ENCODE peak calls at places on chromosomes 7 and 10, in ten cellular contexts. G is lower lobe of right lung, R is neural crest cell, E is cardiac muscle cell, V is astrocyte, F is endodermal cell, S is AG09309, A is pancreas, C is mesothelial cell of epicardium, W is Peyer's patch. Z is an unnamed sample.

GRCh38 chr10:74500806-74501205 is 325.6 kb upstream of the KAT6B start:
- DNase-seq in G (no peak), F (no peak), W (no peak), V (peak), A (no peak), C (no peak), E (peak), S (peak), R (no peak), Z (no peak)

GRCh38 chr7:106841896-106842390 is 23.1 kb upstream of the PIK3CG start:
- DNase-seq in W (no peak), R (no peak), A (no peak), G (no peak), F (peak), E (no peak), C (no peak), S (no peak), V (no peak), Z (no peak)

GRCh38 chr7:101739757-101740398 is 77.5 kb upstream of the CUX1 start:
- DNase-seq in C (no peak), V (no peak), G (no peak), S (no peak), R (no peak), E (no peak), F (no peak), A (peak), W (no peak), Z (no peak)

GRCh38 chr10:118118751-118119150 is 72.0 kb upstream of the RAB11FIP2 start:
- DNase-seq in V (no peak), S (no peak), E (no peak), W (no peak), A (no peak), C (no peak), F (no peak), G (no peak), R (no peak), Z (no peak)

GRCh38 chr7:33100770-33101169 is 8.4 kb downstream of the RP9 start:
- DNase-seq in V (no peak), R (no peak), W (no peak), C (no peak), E (no peak), F (no peak), A (no peak), S (no peak), G (no peak), Z (no peak)

GRCh38 chr10:133289761-133290160 is 13.1 kb upstream of the ADAM8 start:
- DNase-seq in S (no peak), A (no peak), E (no peak), G (no peak), V (no peak), W (no peak), C (no peak), R (no peak), F (no peak), Z (no peak)

GRCh38 chr10:49109669-49110335 is 5.5 kb downstream of the VSTM4 start:
- DNase-seq in S (peak), A (no peak), V (peak), W (no peak), G (peak), R (no peak), C (peak), E (peak), F (peak), Z (no peak)

GRCh38 chr10:109914966-109915365 is 8.3 kb downstream of the XPNPEP1 start:
- DNase-seq in E (peak), R (no peak), S (peak), G (no peak), F (no peak), A (no peak), C (no peak), W (no peak), V (peak), Z (peak)

GRCh38 chr10:1957057-1957456 is 219.7 kb upstream of the ADARB2 start:
- DNase-seq in A (no peak), G (no peak), E (no peak), C (no peak), V (no peak), R (no peak), W (no peak), S (no peak), F (no peak), Z (peak)

GRCh38 chr7:74449809-74450397 is 3.8 kb upstream of the GTF2IRD1 start:
- DNase-seq in V (no peak), E (peak), C (no peak), R (peak), W (no peak), S (no peak), G (no peak), A (no peak), F (peak), Z (peak)

GRCh38 chr10:50409965-50410811 is 158.9 kb upstream of the ASAH2 start:
- DNase-seq in S (no peak), A (no peak), G (no peak), W (no peak), V (peak), C (no peak), R (no peak), F (no peak), E (no peak), Z (no peak)

GRCh38 chr10:116886772-116887171 is 37.5 kb downstream of the ENO4 start:
- DNase-seq in A (no peak), F (peak), R (no peak), G (no peak), C (no peak), E (no peak), S (no peak), W (no peak), V (no peak), Z (no peak)

GRCh38 chr7:100688593-100688860 is 5.5 kb downstream of the GIGYF1 start:
- DNase-seq in V (no peak), A (no peak), G (no peak), W (peak), F (no peak), S (no peak), E (no peak), C (no peak), R (no peak), Z (no peak)

GRCh38 chr7:96508371-96508770 is 186.5 kb upstream of the SLC25A13 start:
- DNase-seq in W (no peak), G (no peak), S (no peak), C (no peak), E (peak), A (no peak), R (no peak), V (no peak), F (no peak), Z (no peak)

GRCh38 chr7:70833726-70834125 is 298.2 kb upstream of the GALNT17 start:
- DNase-seq in E (peak), S (no peak), R (no peak), C (no peak), W (no peak), F (no peak), V (peak), G (no peak), A (no peak), Z (no peak)

GRCh38 chr10:92753865-92754264 is 64.1 kb downstream of the HHEX start:
- DNase-seq in E (no peak), V (no peak), A (no peak), S (no peak), C (no peak), G (no peak), R (no peak), F (no peak), W (no peak), Z (no peak)

GRCh38 chr7:93910076-93910994 is 4.0 kb downstream of the GNGT1 start:
- DNase-seq in A (no peak), V (peak), W (no peak), R (no peak), G (no peak), S (no peak), C (no peak), E (peak), F (no peak), Z (no peak)

GRCh38 chr7:5546626-5547025 is 123.0 kb upstream of the TNRC18 start:
- DNase-seq in E (no peak), G (no peak), V (no peak), F (peak), S (no peak), C (no peak), W (no peak), A (peak), R (no peak), Z (no peak)

GRCh38 chr10:62099299-62099698 is 169.3 kb downstream of the RTKN2 start:
- DNase-seq in V (no peak), E (no peak), S (no peak), F (no peak), W (no peak), G (no peak), A (no peak), R (no peak), C (no peak), Z (no peak)

GRCh38 chr7:151735854-151736402 is 141.0 kb downstream of the PRKAG2 start:
- DNase-seq in C (no peak), R (no peak), W (no peak), G (no peak), A (no peak), E (no peak), F (no peak), V (no peak), S (no peak), Z (no peak)

GRCh38 chr10:49609283-49610014 is 661 bp upstream of the SLC18A3 start:
- DNase-seq in W (peak), F (peak), R (peak), G (no peak), C (no peak), S (no peak), A (no peak), E (no peak), V (no peak), Z (no peak)

GRCh38 chr10:97411411-97411810 is 10.3 kb upstream of the RRP12 start:
- DNase-seq in C (no peak), G (no peak), F (no peak), A (no peak), E (peak), R (no peak), W (no peak), S (no peak), V (peak), Z (no peak)

GRCh38 chr10:56349611-56350010 is 11.4 kb downstream of the ZWINT start:
- DNase-seq in V (no peak), A (no peak), W (no peak), F (no peak), G (no peak), C (no peak), E (no peak), S (no peak), R (no peak), Z (no peak)
- TF ChIP-seq CTCF in V (no peak), A (no peak), W (no peak), F (peak), G (no peak), C (no peak), E (no peak), S (no peak), R (peak), Z (no peak)

GRCh38 chr7:11428877-11429617 is 403.0 kb downstream of the THSD7A start:
- DNase-seq in W (no peak), C (no peak), A (no peak), R (no peak), G (no peak), S (no peak), V (no peak), E (no peak), F (peak), Z (no peak)

GRCh38 chr7:11427686-11428273 is 404.2 kb downstream of the THSD7A start:
- DNase-seq in C (no peak), F (no peak), G (no peak), R (no peak), S (peak), W (no peak), V (peak), A (no peak), E (peak), Z (peak)

GRCh38 chr7:11424006-11424405 is 408.0 kb downstream of the THSD7A start:
- DNase-seq in C (no peak), E (no peak), R (no peak), F (no peak), A (no peak), W (no peak), S (no peak), V (no peak), G (no peak), Z (no peak)
- TF ChIP-seq CTCF in C (no peak), E (no peak), R (no peak), F (no peak), A (no peak), W (no peak), S (no peak), V (no peak), G (no peak), Z (no peak)

DNA sequence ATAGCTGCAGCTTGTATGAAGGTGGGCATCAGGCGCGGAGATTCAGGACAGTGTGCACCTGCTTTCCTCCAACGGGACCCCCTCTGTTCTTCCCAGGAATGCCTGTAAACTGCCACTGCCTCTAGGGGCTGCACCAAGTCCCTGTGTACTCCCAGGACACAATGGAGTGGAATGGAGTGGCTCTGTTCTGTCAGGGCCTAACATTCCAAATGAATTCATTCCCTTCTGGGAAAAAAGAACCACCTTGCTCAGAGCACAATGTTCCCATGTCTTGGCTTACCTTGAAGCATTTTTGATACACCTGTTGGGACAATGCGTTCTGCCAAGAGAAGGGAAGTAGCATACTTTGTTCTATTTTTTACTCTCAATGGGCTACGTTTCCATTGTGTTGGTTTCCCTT is 339.4 kb downstream of the FRMD4A start:
- DNase-seq in F (no peak), G (no peak), A (no peak), R (no peak), V (no peak), C (no peak), E (no peak), W (no peak), S (no peak), Z (no peak)
- TF ChIP-seq CTCF in F (peak), G (no peak), A (no peak), R (no peak), V (no peak), C (no peak), E (no peak), W (no peak), S (peak), Z (no peak)

DNA sequence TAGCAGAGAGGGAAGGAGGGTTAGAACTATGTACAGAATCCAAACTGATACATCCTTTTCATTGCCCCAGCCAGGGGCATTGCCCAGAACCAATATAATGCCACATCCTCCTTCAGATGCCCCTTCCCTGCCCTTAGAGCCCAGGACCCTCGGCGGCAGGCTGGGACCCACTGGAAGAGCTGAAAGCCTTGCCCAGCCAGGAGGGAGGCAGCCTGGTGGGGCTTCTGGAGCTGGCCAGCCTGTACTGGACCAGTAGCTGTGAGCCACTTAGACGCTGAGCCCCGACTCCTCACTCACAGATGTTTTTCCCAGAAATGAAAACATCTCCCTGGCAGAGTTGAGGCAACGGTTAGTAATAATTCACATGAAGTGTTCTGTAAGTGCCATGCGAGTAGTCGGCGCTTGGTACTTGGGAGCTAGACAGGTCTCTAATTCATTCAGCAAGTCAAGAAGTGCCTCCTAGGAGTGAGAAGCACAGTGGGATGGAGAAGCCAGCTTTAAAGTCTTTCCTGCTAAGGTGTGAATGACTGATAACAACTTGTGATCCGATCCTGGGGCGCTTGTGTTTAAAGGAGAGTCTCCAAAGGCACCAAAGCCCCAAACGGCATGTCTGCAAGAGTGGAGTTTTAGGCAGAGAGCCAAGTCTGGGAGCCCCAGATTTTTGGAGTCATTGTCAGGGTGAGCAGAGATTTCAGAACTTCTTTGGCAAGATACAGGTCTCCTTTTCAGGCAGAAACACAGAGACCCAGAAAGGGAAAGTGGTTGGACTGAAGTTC is 9.8 kb downstream of the VSIR start:
- DNase-seq in V (no peak), S (no peak), G (no peak), C (no peak), R (no peak), A (no peak), E (no peak), W (no peak), F (no peak), Z (no peak)
- TF ChIP-seq CTCF in V (no peak), S (no peak), G (no peak), C (no peak), R (no peak), A (no peak), E (no peak), W (no peak), F (no peak), Z (no peak)

DNA sequence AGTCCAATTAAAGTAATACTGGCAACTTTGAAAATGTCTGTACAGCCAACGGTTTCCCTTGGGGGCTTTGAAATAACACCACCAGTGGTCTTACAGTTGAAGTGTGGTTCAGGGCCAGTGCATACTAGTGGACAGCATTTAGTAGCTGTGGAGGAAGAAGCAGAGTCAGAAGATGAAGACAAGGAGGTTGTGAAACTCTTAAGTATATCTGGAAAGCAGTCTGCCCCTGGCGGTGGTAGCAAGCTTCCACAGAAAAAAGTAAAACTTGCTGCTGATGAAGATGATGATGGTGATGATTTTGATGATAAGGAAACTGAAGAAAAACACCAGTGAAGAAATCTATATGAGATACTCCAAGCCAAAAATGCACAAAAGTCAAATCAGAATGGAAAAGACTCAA is 72.2 kb downstream of the ZNF783 start:
- DNase-seq in E (no peak), C (no peak), W (no peak), F (no peak), V (no peak), G (no peak), S (no peak), A (no peak), R (no peak), Z (no peak)
- TF ChIP-seq CTCF in E (no peak), C (no peak), W (no peak), F (peak), V (no peak), G (no peak), S (peak), A (no peak), R (no peak), Z (no peak)

GRCh38 chr10:47113907-47114500 is 186.0 kb upstream of the GDF10 start:
- DNase-seq in V (no peak), F (peak), C (no peak), S (no peak), A (no peak), W (no peak), G (no peak), R (no peak), E (no peak), Z (no peak)

GRCh38 chr10:47115322-47115721 is 184.7 kb upstream of the GDF10 start:
- DNase-seq in E (no peak), R (no peak), F (peak), W (no peak), G (no peak), S (no peak), C (no peak), V (no peak), A (no peak), Z (no peak)

GRCh38 chr10:47112612-47113011 is 187.4 kb upstream of the GDF10 start:
- DNase-seq in V (no peak), E (no peak), W (no peak), F (no peak), S (no peak), A (no peak), G (no peak), C (no peak), R (no peak), Z (no peak)

GRCh38 chr10:47114680-47115186 is 185.3 kb upstream of the GDF10 start:
- DNase-seq in E (no peak), W (no peak), S (no peak), F (peak), G (no peak), C (no peak), V (no peak), R (no peak), A (no peak), Z (no peak)

DNA sequence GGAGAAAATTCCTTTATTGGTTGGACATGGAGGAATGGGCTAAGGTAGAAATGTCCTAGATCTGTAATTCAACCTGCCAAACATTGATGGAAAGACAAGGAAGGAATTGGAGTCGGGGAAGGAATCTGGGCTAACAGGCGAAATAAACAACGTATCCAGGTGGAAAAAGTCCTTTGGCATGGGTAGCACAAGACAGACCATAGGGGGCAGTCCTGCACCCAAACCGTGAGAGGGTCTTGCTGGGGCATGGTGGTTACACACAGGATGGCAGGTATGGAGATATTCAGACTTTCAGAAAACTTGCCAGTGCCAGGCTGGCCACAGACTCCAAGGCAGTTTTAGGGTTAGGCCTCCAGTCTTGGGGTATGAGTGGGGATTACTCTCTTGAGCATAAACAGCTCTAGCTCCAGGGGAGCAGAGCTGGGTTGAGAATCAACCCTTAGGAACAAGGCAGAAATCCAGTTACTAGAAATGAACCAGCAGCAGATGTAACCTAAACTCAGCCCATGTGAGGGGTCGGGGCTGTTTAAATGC is 188.6 kb upstream of the GDF10 start:
- DNase-seq in E (no peak), C (no peak), A (no peak), F (peak), S (no peak), G (no peak), V (no peak), W (no peak), R (no peak), Z (no peak)
- TF ChIP-seq CTCF in E (no peak), C (no peak), A (no peak), F (peak), S (no peak), G (no peak), V (no peak), W (no peak), R (no peak), Z (no peak)

GRCh38 chr10:33253411-33253810 is 81.1 kb downstream of the NRP1 start:
- DNase-seq in W (no peak), G (no peak), V (no peak), F (no peak), E (no peak), A (no peak), S (no peak), R (no peak), C (no peak), Z (no peak)

GRCh38 chr10:33258951-33259350 is 75.5 kb downstream of the NRP1 start:
- DNase-seq in G (no peak), A (no peak), S (no peak), R (peak), V (peak), E (peak), W (no peak), F (peak), C (no peak), Z (no peak)

GRCh38 chr10:33254556-33255160 is 79.8 kb downstream of the NRP1 start:
- DNase-seq in C (no peak), F (no peak), A (no peak), R (no peak), S (no peak), W (no peak), G (no peak), E (no peak), V (no peak), Z (no peak)

GRCh38 chr10:33260403-33261239 is 73.8 kb downstream of the NRP1 start:
- DNase-seq in V (peak), E (no peak), F (no peak), S (no peak), R (no peak), A (no peak), G (no peak), W (no peak), C (no peak), Z (no peak)

GRCh38 chr10:33257439-33257838 is 77.0 kb downstream of the NRP1 start:
- DNase-seq in C (no peak), V (no peak), W (no peak), E (no peak), A (no peak), S (no peak), G (no peak), F (no peak), R (no peak), Z (no peak)
- TF ChIP-seq CTCF in C (no peak), V (no peak), W (no peak), E (no peak), A (no peak), S (no peak), G (no peak), F (no peak), R (no peak), Z (no peak)

DNA sequence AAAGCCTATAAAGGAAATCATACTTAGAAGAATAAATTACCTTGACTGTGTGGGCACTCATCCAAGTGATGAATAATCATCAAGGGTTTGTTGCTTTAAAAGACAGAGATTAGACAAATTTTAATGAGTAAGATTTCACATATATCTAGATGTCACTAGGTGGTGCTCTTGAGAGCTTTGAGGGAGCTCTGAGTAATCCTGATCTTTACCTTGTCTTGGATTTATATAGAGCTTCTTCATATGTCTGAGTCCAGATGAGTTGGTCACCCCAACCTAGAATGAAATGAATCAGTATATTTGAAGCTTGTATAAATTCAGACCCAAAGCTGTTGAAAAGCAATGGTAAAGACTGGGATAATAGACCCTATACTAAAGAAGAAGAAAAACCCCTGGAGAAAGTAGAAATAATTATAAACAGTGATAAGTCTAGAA is 3.7 kb downstream of the AGR2 start:
- DNase-seq in E (peak), G (no peak), C (no peak), A (no peak), F (no peak), S (peak), R (no peak), V (peak), W (no peak), Z (no peak)
- TF ChIP-seq CTCF in E (peak), G (peak), C (peak), A (peak), F (peak), S (peak), R (peak), V (peak), W (peak), Z (peak)